ENCODE peak calls at places on chromosomes 6 and 20, in four cellular contexts. One of them, this sample, is unnamed.

GRCh38 chr6:90295854-90296345 is 743 bp downstream of the BACH2 start:
- DNase-seq in K562: peak; percentile 71
- DNase-seq in GM23248: peak; percentile 74
- DNase-seq in endothelial cell of umbilical vein: peak; percentile 73
- DNase-seq in this sample: peak; percentile 79

GRCh38 chr6:90417385-90417784 is 120.7 kb upstream of the BACH2 start:
- DNase-seq in K562: no peak
- DNase-seq in GM23248: no peak
- DNase-seq in endothelial cell of umbilical vein: no peak
- DNase-seq in this sample: no peak

GRCh38 chr20:34559311-34560140 is 1.0 kb downstream of the MAP1LC3A start:
- DNase-seq in K562: no peak
- DNase-seq in GM23248: peak; percentile 26
- DNase-seq in endothelial cell of umbilical vein: no peak
- DNase-seq in this sample: peak; percentile 5

GRCh38 chr6:154012852-154013251 is 26.2 kb upstream of the OPRM1 start:
- DNase-seq in K562: no peak
- DNase-seq in GM23248: no peak
- DNase-seq in endothelial cell of umbilical vein: no peak
- DNase-seq in this sample: no peak

GRCh38 chr6:160767019-160767646 is 65.1 kb downstream of the PLG start:
- DNase-seq in K562: peak; percentile 37
- DNase-seq in GM23248: peak; percentile 78
- DNase-seq in endothelial cell of umbilical vein: peak; percentile 9
- DNase-seq in this sample: peak; percentile 65

GRCh38 chr6:163404825-163405265 is 9.7 kb upstream of the QKI start:
- DNase-seq in K562: no peak
- DNase-seq in GM23248: peak; percentile 80
- DNase-seq in endothelial cell of umbilical vein: peak; percentile 61
- DNase-seq in this sample: peak; percentile 51

GRCh38 chr6:137874204-137875001 is 7.3 kb downstream of the TNFAIP3 start:
- DNase-seq in K562: no peak
- DNase-seq in GM23248: no peak
- DNase-seq in endothelial cell of umbilical vein: peak; percentile 49
- DNase-seq in this sample: no peak

GRCh38 chr6:153852481-153852880 is 186.6 kb upstream of the OPRM1 start:
- DNase-seq in K562: no peak
- DNase-seq in GM23248: no peak
- DNase-seq in endothelial cell of umbilical vein: no peak
- DNase-seq in this sample: no peak

GRCh38 chr6:73451166-73452106 is 661 bp downstream of the CGAS start:
- DNase-seq in K562: no peak
- DNase-seq in GM23248: peak; percentile 76
- DNase-seq in endothelial cell of umbilical vein: peak; percentile 57
- DNase-seq in this sample: peak; percentile 26

GRCh38 chr20:11676618-11677289 is 240.9 kb upstream of the BTBD3 start:
- DNase-seq in K562: peak; percentile 25
- DNase-seq in GM23248: peak; percentile 68
- DNase-seq in endothelial cell of umbilical vein: peak; percentile 51
- DNase-seq in this sample: peak; percentile 52

GRCh38 chr6:83702749-83703148 is 6.2 kb downstream of the SNAP91 start:
- DNase-seq in K562: no peak
- DNase-seq in GM23248: no peak
- DNase-seq in endothelial cell of umbilical vein: no peak
- DNase-seq in this sample: no peak

GRCh38 chr6:19789100-19789805 is 47.9 kb upstream of the ID4 start:
- DNase-seq in K562: no peak
- DNase-seq in GM23248: no peak
- DNase-seq in endothelial cell of umbilical vein: no peak
- DNase-seq in this sample: no peak

GRCh38 chr6:154447929-154448328 is 62.6 kb downstream of the CNKSR3 start:
- DNase-seq in K562: no peak
- DNase-seq in GM23248: peak; percentile 13
- DNase-seq in endothelial cell of umbilical vein: peak; percentile 92
- DNase-seq in this sample: peak; percentile 36

GRCh38 chr6:53582963-53583362 is 38.1 kb upstream of the GCLC start:
- DNase-seq in K562: no peak
- DNase-seq in GM23248: peak; percentile 34
- DNase-seq in endothelial cell of umbilical vein: no peak
- DNase-seq in this sample: no peak

GRCh38 chr6:145213614-145214013 is 521.7 kb downstream of the EPM2A start:
- DNase-seq in K562: no peak
- DNase-seq in GM23248: no peak
- DNase-seq in endothelial cell of umbilical vein: no peak
- DNase-seq in this sample: no peak

GRCh38 chr20:33666293-33667244 is at the start of gene ACTL10:
- DNase-seq in K562: peak; percentile 82
- DNase-seq in GM23248: peak; percentile 100
- DNase-seq in endothelial cell of umbilical vein: peak; percentile 98
- DNase-seq in this sample: peak; percentile 95

GRCh38 chr20:62885808-62886708 is 24.4 kb upstream of the TCFL5 start:
- DNase-seq in K562: no peak
- DNase-seq in GM23248: no peak
- DNase-seq in endothelial cell of umbilical vein: no peak
- DNase-seq in this sample: no peak

GRCh38 chr6:1621328-1621701 is 11.6 kb downstream of the FOXC1 start:
- DNase-seq in K562: no peak
- DNase-seq in GM23248: no peak
- DNase-seq in endothelial cell of umbilical vein: no peak
- DNase-seq in this sample: no peak

GRCh38 chr6:109053285-109053684 is 41.4 kb downstream of the SESN1 start:
- DNase-seq in K562: no peak
- DNase-seq in GM23248: no peak
- DNase-seq in endothelial cell of umbilical vein: no peak
- DNase-seq in this sample: no peak

GRCh38 chr6:133309579-133309978 is 68.4 kb downstream of the EYA4 start:
- DNase-seq in K562: no peak
- DNase-seq in GM23248: no peak
- DNase-seq in endothelial cell of umbilical vein: no peak
- DNase-seq in this sample: peak; percentile 57

GRCh38 chr6:15516923-15517560 is 145.8 kb downstream of the DTNBP1 start:
- DNase-seq in K562: no peak
- DNase-seq in GM23248: no peak
- DNase-seq in endothelial cell of umbilical vein: no peak
- DNase-seq in this sample: no peak

GRCh38 chr6:134035823-134036296 is 16.6 kb downstream of the SLC2A12 start:
- DNase-seq in K562: no peak
- DNase-seq in GM23248: peak; percentile 67
- DNase-seq in endothelial cell of umbilical vein: peak; percentile 19
- DNase-seq in this sample: peak; percentile 92

GRCh38 chr6:113184736-113185135 is 672.4 kb upstream of the MARCKS start:
- DNase-seq in K562: no peak
- DNase-seq in GM23248: peak; percentile 47
- DNase-seq in endothelial cell of umbilical vein: no peak
- DNase-seq in this sample: peak; percentile 26

GRCh38 chr6:113182370-113183141 is 674.6 kb upstream of the MARCKS start:
- DNase-seq in K562: no peak
- DNase-seq in GM23248: peak; percentile 80
- DNase-seq in endothelial cell of umbilical vein: peak; percentile 82
- DNase-seq in this sample: peak; percentile 89

GRCh38 chr6:113184291-113184690 is 672.9 kb upstream of the MARCKS start:
- DNase-seq in K562: no peak
- DNase-seq in GM23248: peak; percentile 95
- DNase-seq in endothelial cell of umbilical vein: no peak
- DNase-seq in this sample: peak; percentile 98

GRCh38 chr6:113187671-113188070 is 669.5 kb upstream of the MARCKS start:
- DNase-seq in K562: no peak
- DNase-seq in GM23248: peak; percentile 5
- DNase-seq in endothelial cell of umbilical vein: no peak
- DNase-seq in this sample: no peak

GRCh38 chr6:113185299-113185698 is 671.8 kb upstream of the MARCKS start:
- DNase-seq in K562: no peak
- DNase-seq in GM23248: peak; percentile 10
- DNase-seq in endothelial cell of umbilical vein: no peak
- DNase-seq in this sample: peak; percentile 45
- H3K9ac ChIP-seq in K562: no peak overlapping the region
- H3K9ac ChIP-seq in GM23248: peak overlapping the region; percentile 10
- H3K9ac ChIP-seq in endothelial cell of umbilical vein: no peak overlapping the region
- H3K9ac ChIP-seq in this sample: no peak overlapping the region

DNA sequence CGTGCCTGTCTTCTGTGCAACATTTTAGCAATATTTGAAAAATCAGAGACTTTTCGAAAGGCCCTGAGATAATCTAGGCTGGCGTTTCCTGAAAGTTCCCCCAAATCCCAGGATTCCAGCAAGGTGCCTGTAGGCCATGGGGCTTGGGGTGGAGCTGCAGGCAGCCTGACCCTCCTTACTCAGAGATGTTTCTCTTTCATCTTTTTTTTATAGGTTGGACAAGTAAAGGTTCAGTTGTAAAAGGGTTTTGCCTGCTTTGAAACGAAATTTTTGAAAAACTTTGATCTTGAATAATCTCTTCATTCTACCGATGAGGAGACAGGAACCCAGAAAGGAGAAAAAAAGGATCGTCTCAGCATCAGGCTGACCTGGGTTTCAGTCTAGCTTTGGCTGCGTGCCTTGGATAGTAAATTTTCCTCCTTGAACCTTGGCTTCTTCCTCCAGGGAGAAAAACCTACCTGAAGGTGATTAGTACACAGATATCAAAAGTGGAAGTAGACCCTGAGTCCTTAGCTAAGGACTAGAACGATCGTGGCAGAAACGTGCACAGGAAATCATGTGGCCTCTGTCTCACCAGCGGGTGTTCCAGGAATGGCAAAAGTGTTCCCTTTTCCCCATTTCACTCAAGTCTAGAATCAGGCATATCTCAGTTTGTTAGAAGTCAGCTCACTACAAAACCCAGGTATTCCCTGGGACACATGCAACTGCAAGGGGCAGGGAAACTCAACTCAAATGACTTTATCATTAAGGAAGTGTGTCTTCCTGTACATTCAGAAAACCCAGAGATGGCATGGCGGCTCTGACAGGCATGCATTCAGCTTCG is 128.2 kb upstream of the PTPN1 start:
- DNase-seq in K562: no peak
- DNase-seq in GM23248: no peak
- DNase-seq in endothelial cell of umbilical vein: peak; percentile 31
- DNase-seq in this sample: no peak
- H3K4me2 ChIP-seq in K562: peak overlapping the region; percentile 26
- H3K4me2 ChIP-seq in GM23248: no peak overlapping the region
- H3K4me2 ChIP-seq in endothelial cell of umbilical vein: peak overlapping the region; percentile 13
- H3K4me2 ChIP-seq in this sample: no peak overlapping the region

DNA sequence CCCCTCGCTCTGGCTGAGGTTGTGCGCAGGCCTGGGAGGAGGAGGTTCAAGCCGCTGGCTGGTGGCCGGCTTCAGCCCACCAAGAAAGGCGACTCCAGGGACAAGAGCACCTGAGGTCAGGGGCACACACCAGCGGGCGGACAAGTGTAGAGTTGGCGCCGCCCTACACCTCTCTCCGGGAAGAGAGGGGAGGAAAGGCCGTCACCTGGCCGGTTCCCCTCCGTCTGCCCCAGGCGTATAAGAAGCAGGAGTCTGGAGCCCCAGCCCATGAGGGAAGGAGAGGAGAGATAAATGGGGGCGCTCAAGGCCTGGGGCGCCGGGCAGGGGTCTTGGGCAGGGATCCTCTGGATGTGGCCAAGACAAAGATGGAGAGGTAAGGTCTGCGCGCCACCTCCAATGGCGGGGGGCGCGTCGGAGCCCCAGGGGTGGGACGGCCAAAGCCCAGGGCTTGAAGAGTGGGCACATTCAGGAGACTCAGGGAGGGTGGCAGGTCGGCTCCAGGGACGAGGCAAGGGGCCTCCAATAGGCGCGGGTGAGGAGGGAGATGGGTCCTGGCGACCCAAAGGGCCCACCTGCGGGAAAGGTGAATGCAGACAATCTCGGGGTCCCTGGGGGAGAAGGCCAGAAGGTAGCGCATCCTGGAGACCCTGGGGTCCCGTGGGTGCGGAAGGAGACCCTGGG is 826 bp downstream of the RIMS4 start:
- DNase-seq in K562: no peak
- DNase-seq in GM23248: no peak
- DNase-seq in endothelial cell of umbilical vein: no peak
- DNase-seq in this sample: no peak
- H3K9ac ChIP-seq in K562: no peak overlapping the region
- H3K9ac ChIP-seq in GM23248: no peak overlapping the region
- H3K9ac ChIP-seq in endothelial cell of umbilical vein: no peak overlapping the region
- H3K9ac ChIP-seq in this sample: no peak overlapping the region

GRCh38 chr20:25145131-25145530 is 50.4 kb upstream of the ENTPD6 start:
- DNase-seq in K562: no peak
- DNase-seq in GM23248: no peak
- DNase-seq in endothelial cell of umbilical vein: no peak
- DNase-seq in this sample: peak; percentile 21
- H3K4me2 ChIP-seq in K562: no peak overlapping the region
- H3K4me2 ChIP-seq in GM23248: no peak overlapping the region
- H3K4me2 ChIP-seq in endothelial cell of umbilical vein: no peak overlapping the region
- H3K4me2 ChIP-seq in this sample: no peak overlapping the region

DNA sequence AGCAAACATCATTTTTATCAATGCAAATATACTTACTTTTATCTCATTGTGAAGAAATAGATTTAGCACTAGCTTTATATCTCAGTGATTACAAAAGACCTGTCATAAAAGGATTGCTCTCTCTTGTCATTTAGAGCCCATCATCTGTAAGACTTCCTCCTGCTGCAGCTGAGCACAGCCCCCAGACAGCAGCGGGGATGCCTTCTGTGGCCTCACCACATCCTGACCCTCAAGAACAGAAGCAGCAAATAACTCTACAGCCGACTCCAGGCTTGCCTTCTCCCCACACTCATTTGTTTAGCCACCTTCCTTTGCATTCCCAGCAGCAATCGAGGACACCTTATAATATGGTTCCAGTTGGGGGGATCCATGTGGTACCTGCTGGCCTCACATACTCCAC is 127.0 kb upstream of the EDN1 start:
- DNase-seq in K562: no peak
- DNase-seq in GM23248: no peak
- DNase-seq in endothelial cell of umbilical vein: no peak
- DNase-seq in this sample: no peak
- H3K9ac ChIP-seq in K562: no peak overlapping the region
- H3K9ac ChIP-seq in GM23248: no peak overlapping the region
- H3K9ac ChIP-seq in endothelial cell of umbilical vein: no peak overlapping the region
- H3K9ac ChIP-seq in this sample: no peak overlapping the region

GRCh38 chr6:151236668-151237401 is 2.9 kb upstream of the AKAP12 start:
- DNase-seq in K562: no peak
- DNase-seq in GM23248: no peak
- DNase-seq in endothelial cell of umbilical vein: no peak
- DNase-seq in this sample: no peak
- H3K4me2 ChIP-seq in K562: no peak overlapping the region
- H3K4me2 ChIP-seq in GM23248: no peak overlapping the region
- H3K4me2 ChIP-seq in endothelial cell of umbilical vein: no peak overlapping the region
- H3K4me2 ChIP-seq in this sample: no peak overlapping the region

DNA sequence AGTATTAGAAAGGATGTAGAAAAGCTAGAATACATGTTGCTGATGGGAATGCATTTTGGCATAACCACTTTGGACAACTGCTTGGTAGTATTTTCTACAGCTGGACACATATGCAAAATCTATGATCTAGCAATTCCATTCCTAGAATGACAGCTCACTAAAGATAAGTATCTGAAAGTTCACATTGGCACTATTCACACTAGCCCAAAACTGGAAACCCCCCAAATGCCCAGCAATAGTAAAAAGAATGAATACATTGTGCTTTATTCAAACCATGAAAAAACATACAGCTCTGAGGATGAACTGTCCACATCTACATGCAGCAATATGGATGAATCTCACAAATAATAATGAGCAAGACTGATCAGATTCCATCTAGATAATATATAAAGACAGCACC is 79.0 kb downstream of the PPP1R3G start:
- DNase-seq in K562: no peak
- DNase-seq in GM23248: no peak
- DNase-seq in endothelial cell of umbilical vein: no peak
- DNase-seq in this sample: no peak
- H3K9ac ChIP-seq in K562: no peak overlapping the region
- H3K9ac ChIP-seq in GM23248: no peak overlapping the region
- H3K9ac ChIP-seq in endothelial cell of umbilical vein: no peak overlapping the region
- H3K9ac ChIP-seq in this sample: no peak overlapping the region

This sample was measured in fibroblast of lung.